ENCODE peak calls at places on chromosomes 1 and 21, in seven cellular contexts. H, K, R, U, Z, W and E are unnamed samples.

GRCh38 chr21:17711896-17712295 is 99.2 kb upstream of the BTG3 start:
- DNase-seq in H (no peak), K (no peak), R (no peak), U (no peak), Z (no peak), W (no peak), E (peak)

GRCh38 chr1:216420263-216420662 is 3.0 kb downstream of the USH2A start:
- DNase-seq in H (no peak), K (no peak), R (no peak), U (no peak), Z (no peak), W (no peak), E (no peak)

GRCh38 chr1:52725903-52726264 is 369 bp upstream of the ZYG11B start:
- DNase-seq in H (no peak), K (no peak), R (no peak), U (no peak), Z (no peak), W (no peak), E (no peak)

GRCh38 chr1:223742861-223743517 is 30.6 kb downstream of the CAPN2 start:
- DNase-seq in H (no peak), K (no peak), R (peak), U (no peak), Z (no peak), W (no peak), E (no peak)

GRCh38 chr1:168079761-168080160 is 57.0 kb downstream of the GPR161 start:
- DNase-seq in H (no peak), K (no peak), R (no peak), U (no peak), Z (no peak), W (no peak), E (peak)

GRCh38 chr1:55035904-55036303 is 3.4 kb upstream of the PCSK9 start:
- DNase-seq in H (no peak), K (no peak), R (no peak), U (no peak), Z (no peak), W (no peak), E (no peak)

GRCh38 chr1:5742032-5742431 is 250.2 kb downstream of the NPHP4 start:
- DNase-seq in H (no peak), K (no peak), R (no peak), U (no peak), Z (no peak), W (no peak), E (no peak)

GRCh38 chr1:233143266-233143665 is 152.3 kb downstream of the PCNX2 start:
- DNase-seq in H (peak), K (no peak), R (no peak), U (no peak), Z (no peak), W (no peak), E (peak)

GRCh38 chr21:28100366-28100765 is 892.3 kb downstream of the LTN1 start:
- DNase-seq in H (no peak), K (no peak), R (no peak), U (no peak), Z (no peak), W (no peak), E (no peak)

GRCh38 chr1:208217774-208218173 is 26.4 kb downstream of the PLXNA2 start:
- DNase-seq in H (no peak), K (no peak), R (no peak), U (no peak), Z (no peak), W (no peak), E (no peak)

GRCh38 chr1:45306319-45306718 is 20.4 kb upstream of the HPDL start:
- DNase-seq in H (no peak), K (no peak), R (no peak), U (no peak), Z (no peak), W (no peak), E (peak)

GRCh38 chr1:198042168-198042567 is 114.6 kb upstream of the NEK7 start:
- DNase-seq in H (no peak), K (no peak), R (no peak), U (no peak), Z (no peak), W (no peak), E (peak)

GRCh38 chr1:56584910-56585528 is 5.7 kb upstream of the PLPP3 start:
- DNase-seq in H (peak), K (no peak), R (no peak), U (no peak), Z (no peak), W (peak), E (peak)

GRCh38 chr1:95073446-95073845 is 695 bp upstream of the ALG14 start:
- DNase-seq in H (no peak), K (no peak), R (no peak), U (no peak), Z (no peak), W (no peak), E (no peak)
- H3K4me3 ChIP-seq in H (peak), K (peak), R (peak), U (peak), Z (peak), W (peak), E (peak)

GRCh38 chr1:196660912-196661311 is 9.1 kb downstream of the CFH start:
- DNase-seq in H (peak), K (no peak), R (no peak), U (no peak), Z (no peak), W (peak), E (peak)
- TF ChIP-seq CTCF in H (peak), K (no peak), R (peak), U (no peak), Z (peak), W (peak), E (peak)

GRCh38 chr1:243489164-243489527 is 233.3 kb downstream of the SDCCAG8 start:
- DNase-seq in H (no peak), K (no peak), R (no peak), U (no peak), Z (no peak), W (no peak), E (no peak)

GRCh38 chr1:243488459-243489163 is 232.8 kb downstream of the SDCCAG8 start:
- DNase-seq in H (no peak), K (no peak), R (no peak), U (no peak), Z (no peak), W (no peak), E (no peak)

GRCh38 chr1:243487036-243487648 is 231.3 kb downstream of the SDCCAG8 start:
- DNase-seq in H (no peak), K (no peak), R (no peak), U (no peak), Z (no peak), W (no peak), E (no peak)

GRCh38 chr1:243489681-243490080 is 233.8 kb downstream of the SDCCAG8 start:
- DNase-seq in H (no peak), K (no peak), R (no peak), U (no peak), Z (no peak), W (no peak), E (no peak)

DNA sequence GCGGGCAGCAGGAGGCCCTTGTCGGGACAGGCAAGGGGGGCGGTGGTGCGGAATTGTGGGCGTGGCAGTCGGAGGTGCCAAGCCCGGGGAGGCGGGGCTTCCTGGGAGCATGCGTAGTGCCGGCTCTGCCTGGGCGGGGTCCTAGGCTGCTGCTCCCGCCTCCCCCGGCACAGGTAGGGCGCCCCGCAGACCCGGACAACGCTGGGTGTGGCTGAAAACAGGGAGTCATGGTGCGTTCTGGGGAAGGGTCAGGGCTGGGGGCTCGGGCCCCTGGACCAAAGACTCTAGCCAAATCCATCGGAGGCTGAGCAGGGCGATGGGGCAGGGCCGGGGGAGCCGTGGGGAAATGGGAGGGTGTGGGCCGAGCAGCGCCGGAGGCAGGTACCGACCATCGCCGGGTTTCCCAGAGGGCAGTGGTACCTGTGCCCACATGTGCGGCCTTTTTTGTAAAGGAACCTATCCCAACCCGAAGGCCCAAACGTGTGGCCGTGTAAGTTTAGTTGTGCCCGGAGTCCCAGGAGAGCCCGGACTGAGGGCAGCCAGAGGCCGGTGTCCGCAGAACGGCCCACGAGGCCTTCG is 231.9 kb downstream of the SDCCAG8 start:
- DNase-seq in H (no peak), K (no peak), R (no peak), U (no peak), Z (no peak), W (no peak), E (no peak)
- H3K4me3 ChIP-seq in H (no peak), K (peak), R (no peak), U (no peak), Z (peak), W (no peak), E (no peak)

GRCh38 chr21:39281207-39281606 is 32.2 kb downstream of the BRWD1 start:
- DNase-seq in H (no peak), K (no peak), R (no peak), U (no peak), Z (no peak), W (no peak), E (no peak)

GRCh38 chr21:39282911-39283310 is 30.5 kb downstream of the BRWD1 start:
- DNase-seq in H (no peak), K (no peak), R (no peak), U (no peak), Z (no peak), W (no peak), E (no peak)

GRCh38 chr21:39281853-39282252 is 31.6 kb downstream of the BRWD1 start:
- DNase-seq in H (no peak), K (no peak), R (no peak), U (no peak), Z (no peak), W (no peak), E (no peak)
- TF ChIP-seq CTCF in H (no peak), K (no peak), R (no peak), U (no peak), Z (no peak), W (no peak), E (no peak)

DNA sequence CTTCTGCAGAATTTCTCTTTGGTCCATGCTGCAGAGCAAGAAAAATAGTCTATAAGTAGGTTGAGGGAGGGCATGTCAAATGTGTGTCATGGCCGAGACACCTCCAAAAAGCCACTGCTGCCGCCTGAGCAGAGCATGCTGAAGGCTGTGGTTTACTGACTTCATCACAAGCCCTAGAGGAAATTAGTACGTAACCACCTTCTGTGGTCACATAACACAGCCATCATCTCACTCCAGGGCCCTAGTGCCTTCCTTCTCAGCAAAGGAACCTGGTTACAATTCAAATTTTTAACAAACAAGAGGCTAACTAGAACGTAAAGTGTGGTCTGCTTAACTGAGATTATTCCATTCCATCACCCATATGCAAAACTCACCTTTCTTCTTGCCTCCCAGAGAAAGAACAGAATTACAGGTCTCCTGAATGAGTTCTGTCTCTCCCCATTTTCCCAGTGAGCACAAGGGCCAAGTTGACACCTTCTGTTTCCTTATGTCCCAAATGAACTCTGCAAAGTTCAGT is at the start of gene PTPN22:
- DNase-seq in H (peak), K (peak), R (peak), U (peak), Z (no peak), W (peak), E (peak)
- H3K4me3 ChIP-seq in H (peak), K (no peak), R (no peak), U (no peak), Z (peak), W (no peak), E (peak)

DNA sequence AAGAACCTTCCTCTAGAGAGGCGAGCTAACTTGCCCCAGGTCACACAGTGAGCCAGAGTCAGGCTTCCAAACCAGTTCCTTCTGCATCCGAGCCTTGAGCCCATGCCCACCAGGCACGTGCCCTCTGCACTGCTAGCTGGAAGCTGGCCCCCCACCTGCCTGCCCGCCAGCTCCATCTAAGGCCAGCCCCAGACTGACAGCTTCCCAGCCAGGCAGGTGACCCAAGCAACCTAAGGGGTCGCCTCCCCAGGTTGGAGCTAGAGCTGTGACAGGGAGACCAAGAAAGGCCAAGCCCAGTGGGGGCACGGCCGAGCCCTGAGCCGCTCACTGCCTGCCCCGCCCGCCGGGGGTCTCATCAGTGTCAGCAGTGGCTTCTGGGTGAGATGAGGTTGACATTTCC is 19.9 kb upstream of the C1QA start:
- DNase-seq in H (no peak), K (no peak), R (no peak), U (no peak), Z (no peak), W (no peak), E (no peak)
- TF ChIP-seq CTCF in H (no peak), K (no peak), R (no peak), U (no peak), Z (no peak), W (no peak), E (no peak)

DNA sequence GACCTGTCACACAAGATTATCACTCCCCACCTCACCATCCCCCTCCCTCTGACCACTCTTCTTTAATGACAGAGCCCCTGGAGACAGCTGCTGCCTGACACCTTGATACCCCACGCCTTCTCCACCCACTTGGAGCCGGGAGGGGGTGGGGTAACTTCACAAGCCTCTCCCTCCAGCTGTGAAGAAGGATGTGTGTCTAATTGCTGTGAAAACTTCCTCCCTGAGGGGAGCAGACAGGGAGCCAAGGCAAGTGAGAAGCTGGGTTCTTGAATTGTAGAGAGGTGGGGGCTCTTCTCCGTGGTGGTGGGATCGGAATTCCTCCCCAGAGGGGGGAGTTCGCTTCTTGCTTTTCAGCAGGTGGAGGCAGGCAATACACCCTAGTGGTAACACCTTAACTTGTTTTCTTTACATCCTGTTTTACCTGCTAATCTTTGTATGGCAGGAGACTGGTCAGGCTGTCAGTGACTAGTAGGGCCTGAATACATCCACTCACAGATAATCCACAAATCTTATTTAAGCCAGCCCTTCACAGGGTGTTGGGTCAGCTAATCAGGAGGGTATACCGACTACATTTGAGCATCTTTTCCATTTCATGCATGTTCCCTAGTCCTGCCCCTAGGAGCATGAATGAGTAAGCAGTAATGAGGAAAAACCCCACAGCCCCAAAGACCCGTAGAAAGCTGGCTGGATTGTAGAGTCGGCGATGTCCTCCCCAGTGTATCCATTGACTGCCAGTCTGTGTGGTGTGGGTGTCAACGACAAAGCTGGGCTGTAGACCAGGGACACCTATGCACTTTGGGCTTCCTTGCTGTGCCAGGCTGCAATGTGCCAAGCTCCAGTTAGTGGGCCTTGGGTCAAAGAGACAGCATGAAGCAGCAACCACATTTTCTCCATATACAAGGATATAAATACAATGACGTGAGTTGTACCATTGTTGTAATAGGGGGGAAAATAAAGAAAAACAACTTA is 57.3 kb downstream of the NFASC start:
- DNase-seq in H (no peak), K (no peak), R (no peak), U (no peak), Z (no peak), W (no peak), E (no peak)
- H3K4me3 ChIP-seq in H (no peak), K (no peak), R (no peak), U (no peak), Z (no peak), W (no peak), E (no peak)

GRCh38 chr1:29332204-29332603 is 95.9 kb downstream of the PTPRU start:
- DNase-seq in H (peak), K (peak), R (no peak), U (no peak), Z (no peak), W (no peak), E (peak)
- TF ChIP-seq CTCF in H (peak), K (peak), R (no peak), U (no peak), Z (no peak), W (peak), E (peak)